ENCODE peak calls at places on chromosomes 11 and 22, in four cellular contexts. W is CD4-positive, alpha-beta memory T cell; J is stimulated activated CD8-positive, alpha-beta memory T cell treated with anti-CD3 and anti-CD28 coated beads, Interleukin-12 subunit alpha, Interleukin-12 subunit beta, amount 100 ng/mL, for 4 hours; C is activated CD4-positive, alpha-beta memory T cell treated with anti-CD3 and anti-CD28 coated beads, Interleukin-2, amount 10 ng/mL, durations not matched to agents 7 days and 5 days. I is an unnamed sample.

GRCh38 chr11:16958833-16959232 is 55.4 kb downstream of the PLEKHA7 start:
- DNase-seq in C (no peak), W (no peak), J (no peak), I (no peak)

GRCh38 chr11:33044281-33044680 is 4.9 kb downstream of the TCP11L1 start:
- DNase-seq in C (no peak), J (no peak), W (no peak), I (no peak)

GRCh38 chr11:87604350-87604749 is 566.6 kb downstream of the TMEM135 start:
- DNase-seq in J (no peak), C (no peak), W (no peak), I (no peak)

GRCh38 chr11:91935120-91935519 is 289.5 kb upstream of the FAT3 start:
- DNase-seq in W (no peak), J (no peak), C (no peak), I (no peak)

GRCh38 chr11:45091563-45092392 is 54.7 kb upstream of the PRDM11 start:
- DNase-seq in W (no peak), J (no peak), C (no peak), I (no peak)

GRCh38 chr22:46359362-46359761 is 23.8 kb downstream of the TRMU start:
- DNase-seq in C (no peak), W (no peak), J (no peak), I (no peak)

GRCh38 chr11:8086001-8086479 is 5.0 kb downstream of the TUB start:
- DNase-seq in W (no peak), C (no peak), J (no peak), I (no peak)

GRCh38 chr11:6638437-6638836 is 17.2 kb downstream of the DCHS1 start:
- DNase-seq in C (no peak), J (no peak), W (no peak), I (no peak)

GRCh38 chr11:112882494-112883381 is 78.5 kb upstream of the NCAM1 start:
- DNase-seq in C (no peak), J (no peak), W (no peak), I (no peak)

GRCh38 chr22:49951001-49951677 is 9.4 kb upstream of the PIM3 start:
- DNase-seq in J (peak; percentile 77), C (no peak), W (no peak), I (no peak)

GRCh38 chr11:102111787-102112653 is 1.8 kb downstream of the YAP1 start:
- DNase-seq in C (no peak), W (peak; percentile 24), J (no peak), I (peak; percentile 63)

GRCh38 chr11:112298535-112298934 is 37.9 kb upstream of the PLET1 start:
- DNase-seq in J (no peak), C (no peak), W (no peak), I (no peak)

GRCh38 chr11:8813658-8814057 is 97.3 kb upstream of the AKIP1 start:
- DNase-seq in C (peak; percentile 49), W (peak; percentile 4), J (no peak), I (peak; percentile 77)

I was measured in Jurkat, Clone E6-1.